ENCODE peak calls at places on chromosomes 5 and 9, in four cellular contexts. H, F, W and U are unnamed samples.
A peak's percentile ranks its signal among the peaks of the same experiment; 100 is the strongest.

GRCh38 chr5:171309276-171309525 is 153 bp downstream of the TLX3 start:
- DNase-seq in F (no peak), H (no peak), W (no peak), U (no peak)

GRCh38 chr5:57097526-57097925 is 76.3 kb upstream of the GPBP1 start:
- DNase-seq in W (no peak), F (no peak), H (no peak), U (no peak)

GRCh38 chr5:114744406-114744805 is 382.5 kb downstream of the KCNN2 start:
- DNase-seq in H (no peak), W (no peak), F (no peak), U (no peak)

GRCh38 chr5:145925803-145926202 is 10.6 kb upstream of the SH3RF2 start:
- DNase-seq in W (no peak), F (peak; percentile 75), H (no peak), U (peak; percentile 42)

GRCh38 chr5:13572188-13572587 is 372.3 kb downstream of the DNAH5 start:
- DNase-seq in H (no peak), F (no peak), W (no peak), U (no peak)

GRCh38 chr5:102755691-102756371 is 726 bp downstream of the PAM start:
- DNase-seq in F (peak; percentile 93), W (peak; percentile 69), H (peak; percentile 57), U (peak; percentile 71)

GRCh38 chr9:98416294-98416693 is 160.8 kb upstream of the TBC1D2 start:
- DNase-seq in W (no peak), F (no peak), H (no peak), U (no peak)

GRCh38 chr9:14932246-14932645 is 22.0 kb upstream of the FREM1 start:
- DNase-seq in F (no peak), W (no peak), H (no peak), U (no peak)

GRCh38 chr5:71836084-71836483 is 117.0 kb downstream of the CARTPT start:
- DNase-seq in W (no peak), F (peak; percentile 50), H (no peak), U (peak; percentile 7)

GRCh38 chr9:135614821-135615665 is 24.3 kb downstream of the GLT6D1 start:
- DNase-seq in W (no peak), H (no peak), F (no peak), U (no peak)

GRCh38 chr5:14222182-14222581 is 79.0 kb downstream of the TRIO start:
- DNase-seq in W (no peak), F (no peak), H (no peak), U (no peak)

GRCh38 chr9:31730398-31730797 is 654.0 kb upstream of the ACO1 start:
- DNase-seq in W (no peak), F (no peak), H (no peak), U (no peak)

GRCh38 chr5:141812512-141812911 is 65.7 kb downstream of the PCDH1 start:
- DNase-seq in F (no peak), H (no peak), W (no peak), U (no peak)

GRCh38 chr5:16886366-16886736 is 49.7 kb downstream of the MYO10 start:
- DNase-seq in F (peak; percentile 92), H (no peak), W (no peak), U (peak; percentile 83)

GRCh38 chr5:42930934-42931333 is 109.2 kb downstream of the ANXA2R start:
- DNase-seq in F (no peak), H (no peak), W (no peak), U (no peak)

GRCh38 chr9:18542837-18543405 is 69.0 kb downstream of the ADAMTSL1 start:
- DNase-seq in H (no peak), F (peak; percentile 70), W (no peak), U (peak; percentile 83)

GRCh38 chr5:134086943-134087305 is 27.6 kb upstream of the TCF7 start:
- DNase-seq in W (no peak), H (no peak), F (no peak), U (no peak)

GRCh38 chr5:170315154-170315553 is 17.6 kb upstream of the LCP2 start:
- DNase-seq in H (no peak), W (no peak), F (no peak), U (no peak)

GRCh38 chr9:128555180-128555721 is 2.9 kb downstream of the SPTAN1 start:
- DNase-seq in F (peak; percentile 71), W (peak; percentile 46), H (no peak), U (peak; percentile 78)

GRCh38 chr5:117455236-117456233 is 880.9 kb upstream of the SEMA6A start:
- DNase-seq in F (no peak), W (peak; percentile 23), H (no peak), U (no peak)

GRCh38 chr5:181160144-181160754 is 12.9 kb downstream of the OR2V2 start:
- DNase-seq in F (peak; percentile 86), W (no peak), H (no peak), U (peak; percentile 43)

GRCh38 chr5:160242140-160242539 is 12.8 kb downstream of the FABP6 start:
- DNase-seq in H (no peak), W (no peak), F (peak; percentile 11), U (no peak)

GRCh38 chr5:83034552-83035181 is 42.5 kb downstream of the TMEM167A start:
- DNase-seq in W (no peak), F (no peak), H (no peak), U (no peak)

GRCh38 chr9:137163101-137163661 is 6.7 kb downstream of the LRRC26 start:
- DNase-seq in H (no peak), W (peak; percentile 57), F (peak; percentile 53), U (no peak)

GRCh38 chr9:137160716-137161557 is 8.9 kb downstream of the LRRC26 start:
- DNase-seq in F (no peak), W (no peak), H (no peak), U (no peak)

GRCh38 chr9:137161558-137162483 is 8.0 kb downstream of the LRRC26 start:
- DNase-seq in W (peak; percentile 36), H (no peak), F (peak; percentile 18), U (no peak)

GRCh38 chr9:137163805-137164204 is 6.0 kb downstream of the LRRC26 start:
- DNase-seq in H (no peak), W (no peak), F (no peak), U (no peak)

GRCh38 chr9:137162505-137163100 is 7.2 kb downstream of the LRRC26 start:
- DNase-seq in W (no peak), F (peak; percentile 34), H (no peak), U (no peak)
- TF ChIP-seq EZH2 in W (no peak), F (no peak), H (no peak), U (peak; percentile 95)

DNA sequence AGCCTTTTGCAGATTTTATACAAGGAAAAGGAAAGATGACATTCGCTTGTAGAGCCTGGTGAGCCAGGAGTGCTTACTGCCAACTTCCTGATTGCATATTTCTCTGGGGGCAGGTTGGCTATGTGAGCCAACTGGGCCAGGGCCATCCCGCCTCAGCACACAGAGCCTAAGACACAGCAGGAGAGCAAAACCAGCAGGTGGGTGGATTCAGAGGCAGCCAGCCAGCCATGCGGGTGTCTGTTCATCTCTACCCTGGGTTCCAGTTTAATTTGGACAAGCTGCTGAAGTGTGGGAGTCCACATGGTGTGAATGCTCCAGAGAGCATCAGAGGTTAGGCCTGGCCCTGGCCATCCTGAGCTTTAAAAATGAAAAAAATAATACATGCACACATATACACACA is 291.4 kb downstream of the ARHGEF28 start:
- DNase-seq in F (no peak), H (no peak), W (no peak), U (peak; percentile 37)
- TF ChIP-seq EZH2 in F (no peak), H (no peak), W (no peak), U (no peak)

GRCh38 chr5:30156156-30156555 is 1037.3 kb upstream of the CDH6 start:
- DNase-seq in F (no peak), W (no peak), H (no peak), U (no peak)
- TF ChIP-seq EZH2 in F (no peak), W (no peak), H (no peak), U (no peak)

GRCh38 chr5:1111727-1112289 is at the start of gene SLC12A7:
- DNase-seq in W (no peak), F (peak; percentile 44), H (no peak), U (no peak)
- TF ChIP-seq EZH2 in W (no peak), F (no peak), H (no peak), U (peak; percentile 66)

GRCh38 chr5:178449163-178450060 is 140.8 kb downstream of the COL23A1 start:
- DNase-seq in W (no peak), H (no peak), F (no peak), U (no peak)
- TF ChIP-seq EZH2 in W (no peak), H (no peak), F (no peak), U (no peak)